ENCODE peak calls at places on chromosomes 4 and X, in nine cellular contexts. I is keratinocyte, W is upper lobe of left lung, T is brain microvascular endothelial cell, J is suprapubic skin, C is endodermal cell, S is A549, R is Peyer's patch, Z is left ventricle myocardium inferior. P is an unnamed sample.

GRCh38 chr4:147683172-147683571 is 791 bp downstream of the PRMT9 start:
- DNase-seq in T (peak), J (no peak), I (no peak), Z (no peak), C (peak), W (no peak), R (no peak), S (no peak), P (no peak)

GRCh38 chr4:98166025-98166730 is 22.9 kb upstream of the STPG2 start:
- DNase-seq in J (no peak), Z (peak), T (no peak), C (no peak), R (no peak), W (no peak), S (peak), I (no peak), P (no peak)

GRCh38 chr4:42709392-42710065 is 52.6 kb upstream of the ATP8A1 start:
- DNase-seq in T (no peak), W (no peak), C (no peak), R (no peak), J (no peak), I (no peak), Z (no peak), S (no peak), P (no peak)

GRCh38 chrX:54172455-54172854 is 10.6 kb downstream of the FAM120C start:
- DNase-seq in C (no peak), J (no peak), S (no peak), I (no peak), T (no peak), Z (no peak), R (no peak), W (no peak), P (no peak)

GRCh38 chr4:211033-211511 is 86.8 kb downstream of the ZNF718 start:
- DNase-seq in T (no peak), C (no peak), J (no peak), Z (no peak), W (no peak), I (no peak), R (no peak), S (no peak), P (no peak)

GRCh38 chr4:14110407-14110806 is 482.9 kb upstream of the BOD1L1 start:
- DNase-seq in T (peak), W (no peak), S (no peak), R (no peak), Z (no peak), I (no peak), C (no peak), J (no peak), P (no peak)

GRCh38 chr4:8710946-8711345 is 118.4 kb downstream of the CPZ start:
- DNase-seq in T (no peak), J (peak), C (peak), S (no peak), I (no peak), Z (peak), W (no peak), R (peak), P (no peak)

GRCh38 chrX:39161856-39162255 is 360.6 kb downstream of the MID1IP1 start:
- DNase-seq in R (no peak), S (no peak), C (no peak), T (no peak), I (no peak), J (no peak), W (no peak), Z (no peak), P (no peak)

GRCh38 chr4:137994858-137995257 is 247.3 kb downstream of the SLC7A11 start:
- DNase-seq in Z (no peak), S (no peak), I (no peak), T (peak), W (no peak), R (no peak), J (no peak), C (no peak), P (no peak)

GRCh38 chr4:40827774-40828173 is 78.0 kb downstream of the NSUN7 start:
- DNase-seq in J (no peak), W (no peak), C (no peak), S (no peak), Z (no peak), I (no peak), T (no peak), R (no peak), P (no peak)

GRCh38 chr4:75514949-75515612 is 808 bp downstream of the THAP6 start:
- DNase-seq in I (no peak), S (no peak), J (no peak), Z (no peak), W (no peak), C (no peak), R (no peak), T (no peak), P (no peak)

GRCh38 chrX:45077748-45078424 is 122.8 kb downstream of the DIPK2B start:
- DNase-seq in R (no peak), W (no peak), Z (no peak), S (no peak), C (no peak), I (no peak), J (no peak), T (no peak), P (no peak)

GRCh38 chr4:32789026-32789608 is 2068.9 kb downstream of the PCDH7 start:
- DNase-seq in R (no peak), W (no peak), J (no peak), Z (no peak), I (peak), T (no peak), C (no peak), S (no peak), P (no peak)

GRCh38 chr4:157075811-157076577 is at the start of gene GLRB:
- DNase-seq in C (peak), Z (peak), R (peak), W (peak), J (peak), S (peak), T (no peak), I (no peak), P (peak)

GRCh38 chrX:112654871-112655270 is 24.9 kb downstream of the LHFPL1 start:
- DNase-seq in I (no peak), T (peak), Z (no peak), R (no peak), S (no peak), W (no peak), J (no peak), C (no peak), P (no peak)

GRCh38 chr4:119604266-119604665 is 24.3 kb downstream of the PDE5A start:
- DNase-seq in T (no peak), W (no peak), R (no peak), I (no peak), Z (no peak), J (no peak), S (no peak), C (no peak), P (no peak)

GRCh38 chrX:53071064-53071463 is 11.1 kb upstream of the TSPYL2 start:
- DNase-seq in Z (no peak), J (peak), R (no peak), T (no peak), W (no peak), I (no peak), C (peak), S (no peak), P (no peak)

GRCh38 chrX:105645667-105646354 is 176.5 kb upstream of the NRK start:
- DNase-seq in W (no peak), T (no peak), C (no peak), S (no peak), J (no peak), I (peak), Z (no peak), R (no peak), P (no peak)

DNA sequence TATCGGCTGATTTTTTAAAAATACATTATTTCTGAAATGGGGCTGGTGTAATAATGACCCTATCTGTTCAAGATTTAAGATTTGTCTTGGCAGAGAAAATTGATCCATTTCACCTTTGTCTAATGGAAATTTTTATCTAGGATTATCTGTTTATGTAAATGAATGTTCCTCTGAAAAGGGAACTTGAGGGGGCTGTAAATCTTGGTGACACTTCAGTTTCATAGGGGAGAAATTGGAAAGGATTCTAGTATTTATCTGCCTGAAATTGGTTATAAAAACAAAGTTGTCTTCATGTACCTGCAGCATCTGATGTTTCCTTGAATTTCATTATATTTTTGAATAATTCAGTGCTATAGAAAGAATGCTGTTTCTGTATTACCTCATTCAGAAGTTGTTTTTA is 48.4 kb upstream of the PAQR3 start:
- DNase-seq in Z (no peak), I (no peak), R (no peak), J (no peak), C (no peak), S (no peak), T (no peak), W (no peak), P (no peak)
- H3K4me3 ChIP-seq in Z (no peak), I (no peak), R (no peak), J (no peak), C (no peak), S (no peak), T (no peak), W (no peak), P (no peak)

DNA sequence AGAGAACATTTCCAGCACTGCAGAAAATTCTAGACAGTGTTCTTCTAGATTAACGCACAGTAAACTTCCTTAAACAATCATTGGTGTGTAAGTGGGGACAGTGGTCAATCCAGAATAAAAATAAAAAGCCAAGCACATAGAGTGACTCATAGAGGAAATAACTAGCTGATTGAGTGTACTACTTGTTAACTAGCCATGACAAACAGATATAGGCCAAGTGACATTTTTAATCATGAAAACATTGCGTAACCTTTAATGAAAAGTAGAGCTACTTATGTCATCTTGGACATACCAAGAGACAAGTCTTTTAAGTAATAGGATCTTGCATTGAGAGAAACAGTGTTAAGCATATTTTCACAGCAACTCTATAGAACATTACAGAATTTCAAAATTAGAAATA is 233.9 kb upstream of the MAB21L2 start:
- DNase-seq in C (no peak), Z (no peak), I (peak), T (peak), S (no peak), R (no peak), J (no peak), W (no peak), P (no peak)
- TF ChIP-seq CTCF in C (no peak), Z (no peak), I (no peak), T (no peak), S (no peak), R (no peak), J (no peak), W (no peak), P (no peak)

DNA sequence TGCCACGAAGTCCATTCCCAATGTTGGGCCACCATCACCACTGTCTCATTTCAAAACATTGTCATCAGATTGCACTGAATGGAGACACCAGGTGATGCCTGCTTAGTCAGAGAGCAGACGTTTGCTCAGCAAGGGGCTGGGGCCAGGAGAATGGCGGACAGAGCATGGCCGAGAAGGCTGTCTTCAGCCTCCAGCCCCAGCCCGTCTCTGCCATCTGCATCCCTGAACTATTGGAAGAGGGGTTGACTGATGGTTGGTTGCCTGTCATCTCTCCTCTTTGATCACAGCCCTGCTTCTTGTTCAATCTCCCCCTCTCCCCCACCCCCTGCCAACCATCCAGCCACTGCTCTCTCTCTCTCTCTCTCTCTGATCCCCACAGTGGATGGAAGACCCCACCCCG is 140.9 kb downstream of the SHOX start:
- DNase-seq in S (no peak), C (no peak), J (no peak), T (no peak), I (no peak), W (no peak), Z (no peak), R (no peak), P (no peak)
- H3K27ac ChIP-seq in S (no peak), C (no peak), J (no peak), T (no peak), I (no peak), W (no peak), Z (no peak), R (no peak), P (no peak)

GRCh38 chr4:16231570-16232252 is 5.4 kb upstream of the TAPT1 start:
- DNase-seq in W (no peak), Z (no peak), I (no peak), R (no peak), S (no peak), J (no peak), C (no peak), T (no peak), P (no peak)
- H3K4me3 ChIP-seq in W (no peak), Z (peak), I (no peak), R (no peak), S (no peak), J (peak), C (no peak), T (no peak), P (peak)

GRCh38 chr4:89054627-89055026 is 2.4 kb downstream of the FAM13A start:
- DNase-seq in T (no peak), I (no peak), J (no peak), Z (no peak), S (no peak), C (no peak), R (no peak), W (no peak), P (no peak)
- TF ChIP-seq CTCF in T (no peak), I (no peak), J (no peak), Z (no peak), S (no peak), C (no peak), R (no peak), W (no peak), P (no peak)

GRCh38 chrX:18075603-18076002 is 145.1 kb downstream of the BEND2 start:
- DNase-seq in Z (no peak), T (no peak), S (no peak), C (peak), I (no peak), R (no peak), W (no peak), J (no peak), P (no peak)

GRCh38 chrX:18076434-18076833 is 144.3 kb downstream of the BEND2 start:
- DNase-seq in Z (no peak), S (no peak), J (no peak), C (no peak), R (no peak), W (no peak), T (no peak), I (no peak), P (no peak)
- H3K27ac ChIP-seq in Z (no peak), S (no peak), J (no peak), C (no peak), R (no peak), W (no peak), T (no peak), I (no peak), P (no peak)